ENCODE peak calls at places on chromosomes 3 and 15, in ten cellular contexts. X is kidney tubule cell; W is aorta; K is hypothalamus; R is HuH-7.5; D is pancreas; M is HT1080; G is activated T-helper 1 cell treated with anti-CD3 and anti-CD28 coated beads, Interleukin-2, amount 50 U/mL, for 16 hours; H is AG09309; O is NCI-H460. B is an unnamed sample.

GRCh38 chr15:50166216-50166615 is 15.8 kb upstream of the SLC27A2 start:
- DNase-seq in X (peak; percentile 80), W (no peak), K (no peak), R (no peak), D (no peak), M (peak; percentile 41), G (no peak), H (peak; percentile 60), O (no peak), B (peak; percentile 89)

GRCh38 chr3:188707396-188708288 is 464.1 kb upstream of the TPRG1 start:
- DNase-seq in X (no peak), W (no peak), K (no peak), R (no peak), D (no peak), M (no peak), G (no peak), H (no peak), O (no peak), B (peak; percentile 15)

GRCh38 chr3:140164922-140165590 is 230.1 kb downstream of the CLSTN2 start:
- DNase-seq in X (peak; percentile 30), W (no peak), K (no peak), R (no peak), D (no peak), M (peak; percentile 76), G (no peak), H (no peak), O (no peak), B (peak; percentile 74)

GRCh38 chr15:67100808-67101581 is 35.6 kb downstream of the SMAD3 start:
- DNase-seq in X (no peak), W (no peak), K (no peak), R (no peak), D (no peak), M (no peak), G (peak; percentile 49), H (no peak), O (no peak), B (no peak)

GRCh38 chr15:85757073-85757938 is 37.4 kb downstream of the KLHL25 start:
- DNase-seq in X (no peak), W (no peak), K (no peak), R (peak; percentile 63), D (peak; percentile 40), M (no peak), G (no peak), H (no peak), O (no peak), B (no peak)

GRCh38 chr3:16064660-16065414 is 109.6 kb upstream of the GALNT15 start:
- DNase-seq in X (peak; percentile 83), W (peak; percentile 91), K (peak; percentile 70), R (no peak), D (no peak), M (peak; percentile 87), G (no peak), H (peak; percentile 83), O (no peak), B (peak; percentile 68)

GRCh38 chr3:62093025-62093424 is 280.3 kb downstream of the FEZF2 start:
- DNase-seq in X (no peak), W (no peak), K (no peak), R (no peak), D (no peak), M (no peak), G (no peak), H (no peak), O (no peak), B (no peak)

GRCh38 chr3:143071776-143072175 is 47.8 kb upstream of the CHST2 start:
- DNase-seq in X (no peak), W (no peak), K (no peak), R (no peak), D (no peak), M (no peak), G (no peak), H (no peak), O (no peak), B (no peak)

GRCh38 chr3:43061101-43061895 is 44.6 kb downstream of the POMGNT2 start:
- DNase-seq in X (no peak), W (no peak), K (no peak), R (no peak), D (no peak), M (no peak), G (no peak), H (no peak), O (no peak), B (no peak)

GRCh38 chr3:186094696-186095095 is 14.2 kb downstream of the ETV5 start:
- DNase-seq in X (no peak), W (no peak), K (no peak), R (no peak), D (no peak), M (no peak), G (no peak), H (no peak), O (no peak), B (no peak)

GRCh38 chr3:111541911-111542483 is at the start of gene CD96:
- DNase-seq in X (no peak), W (no peak), K (no peak), R (no peak), D (no peak), M (peak; percentile 59), G (peak; percentile 51), H (no peak), O (no peak), B (no peak)

GRCh38 chr3:77837626-77838025 is 797.7 kb downstream of the ROBO2 start:
- DNase-seq in X (no peak), W (no peak), K (no peak), R (no peak), D (no peak), M (no peak), G (no peak), H (no peak), O (no peak), B (no peak)

GRCh38 chr15:67030036-67030762 is 35.2 kb upstream of the SMAD3 start:
- DNase-seq in X (no peak), W (no peak), K (no peak), R (no peak), D (no peak), M (no peak), G (no peak), H (no peak), O (no peak), B (no peak)

GRCh38 chr3:47961815-47962606 is 54.2 kb downstream of the MAP4 start:
- DNase-seq in X (peak; percentile 38), W (no peak), K (no peak), R (no peak), D (no peak), M (no peak), G (no peak), H (no peak), O (no peak), B (peak; percentile 60)

GRCh38 chr15:75646944-75647364 is 758 bp upstream of the SNX33 start:
- DNase-seq in X (no peak), W (no peak), K (no peak), R (peak; percentile 67), D (peak; percentile 82), M (no peak), G (no peak), H (no peak), O (no peak), B (no peak)

GRCh38 chr3:46380471-46381215 is 9.9 kb downstream of the CCR5 start:
- DNase-seq in X (no peak), W (no peak), K (no peak), R (no peak), D (no peak), M (no peak), G (no peak), H (no peak), O (no peak), B (peak; percentile 33)

GRCh38 chr3:105355355-105356063 is 11.2 kb upstream of the ALCAM start:
- DNase-seq in X (peak; percentile 63), W (no peak), K (no peak), R (no peak), D (no peak), M (peak; percentile 64), G (no peak), H (no peak), O (no peak), B (peak; percentile 88)

GRCh38 chr3:174618368-174618767 is 240.8 kb upstream of the NAALADL2 start:
- DNase-seq in X (no peak), W (no peak), K (no peak), R (no peak), D (no peak), M (no peak), G (no peak), H (no peak), O (no peak), B (no peak)